ENCODE peak calls at places on chromosomes 5 and 9, in five cellular contexts. Y, H, U, V and I are unnamed samples.
A peak's percentile ranks its signal among the peaks of the same experiment; 100 is the strongest.

GRCh38 chr5:58754250-58754649 is 171.4 kb downstream of the RAB3C start:
- DNase-seq in Y (no peak), H (no peak), U (no peak), V (no peak), I (no peak)

GRCh38 chr9:71743217-71743705 is 25.1 kb downstream of the CEMIP2 start:
- DNase-seq in Y (no peak), H (peak; percentile 77), U (peak; percentile 75), V (no peak), I (no peak)

GRCh38 chr5:61333351-61334223 is 1.5 kb downstream of the ZSWIM6 start:
- DNase-seq in Y (peak; percentile 39), H (peak; percentile 42), U (no peak), V (peak; percentile 74), I (peak; percentile 53)

GRCh38 chr9:99221266-99221622 is 498 bp downstream of the ALG2 start:
- DNase-seq in Y (no peak), H (no peak), U (no peak), V (no peak), I (no peak)

GRCh38 chr5:132020568-132021339 is 9.3 kb upstream of the ACSL6 start:
- DNase-seq in Y (no peak), H (no peak), U (no peak), V (peak; percentile 47), I (no peak)

GRCh38 chr9:118522093-118523028 is 818.2 kb downstream of the TLR4 start:
- DNase-seq in Y (peak; percentile 13), H (peak; percentile 37), U (no peak), V (peak; percentile 78), I (peak; percentile 51)

GRCh38 chr5:56610093-56610698 is 205.2 kb upstream of the MAP3K1 start:
- DNase-seq in Y (no peak), H (no peak), U (no peak), V (no peak), I (no peak)

GRCh38 chr9:99859395-99859980 is 37.8 kb downstream of the NR4A3 start:
- DNase-seq in Y (no peak), H (peak; percentile 17), U (no peak), V (peak; percentile 79), I (no peak)

GRCh38 chr5:154138701-154139100 is 51.8 kb upstream of the GALNT10 start:
- DNase-seq in Y (no peak), H (peak; percentile 79), U (no peak), V (no peak), I (no peak)

GRCh38 chr5:53239301-53239990 is 129.9 kb upstream of the MOCS2 start:
- DNase-seq in Y (no peak), H (peak; percentile 38), U (no peak), V (peak; percentile 23), I (no peak)

GRCh38 chr9:116112236-116112635 is 41.4 kb upstream of the PAPPA start:
- DNase-seq in Y (no peak), H (peak; percentile 44), U (no peak), V (peak; percentile 31), I (no peak)

GRCh38 chr5:32942225-32942989 is 231.3 kb downstream of the NPR3 start:
- DNase-seq in Y (peak; percentile 12), H (peak; percentile 28), U (no peak), V (no peak), I (peak; percentile 40)

GRCh38 chr5:162512935-162513575 is 445.5 kb downstream of the GABRG2 start:
- DNase-seq in Y (no peak), H (no peak), U (no peak), V (no peak), I (no peak)

GRCh38 chr5:107056278-107056677 is 614.5 kb downstream of the EFNA5 start:
- DNase-seq in Y (no peak), H (no peak), U (no peak), V (no peak), I (no peak)

GRCh38 chr9:131367445-131367844 is 26.4 kb upstream of the PRRC2B start:
- DNase-seq in Y (no peak), H (no peak), U (no peak), V (no peak), I (no peak)

GRCh38 chr5:126002222-126002897 is 420.8 kb upstream of the GRAMD2B start:
- DNase-seq in Y (no peak), H (peak; percentile 96), U (no peak), V (peak; percentile 86), I (peak; percentile 40)

GRCh38 chr5:151684690-151685361 is 1.9 kb downstream of the SPARC start:
- DNase-seq in Y (peak; percentile 29), H (peak; percentile 96), U (peak; percentile 66), V (peak; percentile 96), I (peak; percentile 92)

GRCh38 chr9:76835571-76836283 is 70.2 kb downstream of the PRUNE2 start:
- DNase-seq in Y (no peak), H (peak; percentile 92), U (no peak), V (peak; percentile 88), I (no peak)

GRCh38 chr5:178304016-178304415 is 71.4 kb upstream of the PHYKPL start:
- DNase-seq in Y (no peak), H (no peak), U (no peak), V (no peak), I (no peak)

GRCh38 chr5:61087921-61088320 is 74.3 kb downstream of the SMIM15 start:
- DNase-seq in Y (no peak), H (peak; percentile 3), U (no peak), V (no peak), I (no peak)

GRCh38 chr5:32840606-32841005 is 129.5 kb downstream of the NPR3 start:
- DNase-seq in Y (no peak), H (peak; percentile 19), U (no peak), V (no peak), I (no peak)

GRCh38 chr9:120774719-120775118 is 18.5 kb downstream of the FBXW2 start:
- DNase-seq in Y (no peak), H (no peak), U (no peak), V (peak; percentile 32), I (peak; percentile 22)

GRCh38 chr9:120775859-120776258 is 17.4 kb downstream of the FBXW2 start:
- DNase-seq in Y (no peak), H (no peak), U (no peak), V (no peak), I (no peak)

GRCh38 chr9:120777229-120777628 is 16.0 kb downstream of the FBXW2 start:
- DNase-seq in Y (no peak), H (no peak), U (no peak), V (no peak), I (no peak)

GRCh38 chr9:120778758-120779157 is 14.5 kb downstream of the FBXW2 start:
- DNase-seq in Y (no peak), H (no peak), U (peak; percentile 57), V (no peak), I (no peak)

DNA sequence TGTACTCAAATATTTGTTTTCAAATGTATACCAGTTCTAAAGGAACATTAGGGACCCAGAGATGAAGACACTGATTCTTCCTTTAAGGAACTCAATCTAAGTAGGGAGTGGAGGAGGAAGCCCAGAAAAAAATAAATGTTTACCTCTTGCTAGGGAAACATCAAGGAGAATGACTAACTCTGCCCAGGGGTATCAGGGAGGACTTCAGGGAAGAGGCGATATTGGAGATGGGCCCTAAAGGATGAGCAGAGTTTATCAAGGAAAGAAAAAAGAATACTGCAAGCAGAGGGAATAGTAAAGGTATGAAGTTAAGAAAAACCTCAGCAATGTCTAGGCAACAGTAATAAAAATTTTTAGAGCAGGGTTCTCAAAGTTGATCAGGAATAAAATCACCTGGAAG is 16.4 kb downstream of the FBXW2 start:
- DNase-seq in Y (no peak), H (no peak), U (no peak), V (no peak), I (no peak)
- H3K36me3 ChIP-seq in Y (no peaks in the 10 kb centered on the region), H (peaks cover 21% of the 10 kb centered on the region), U (peaks cover 21% of the 10 kb centered on the region), V (peaks cover 47% of the 10 kb centered on the region), I (peaks cover 38% of the 10 kb centered on the region)

GRCh38 chr9:11457809-11458785 is 845.3 kb upstream of the PTPRD start:
- DNase-seq in Y (no peak), H (no peak), U (no peak), V (no peak), I (peak; percentile 3)
- H3K9me3 ChIP-seq in Y (no peaks in the 10 kb centered on the region), H (no peaks in the 10 kb centered on the region), U (no peaks in the 10 kb centered on the region), V (no peaks in the 10 kb centered on the region), I (no peaks in the 10 kb centered on the region)

GRCh38 chr9:89023788-89024187 is 32.5 kb downstream of the S1PR3 start:
- DNase-seq in Y (no peak), H (peak; percentile 55), U (no peak), V (peak; percentile 25), I (no peak)

GRCh38 chr9:89020754-89021153 is 29.5 kb downstream of the S1PR3 start:
- DNase-seq in Y (no peak), H (no peak), U (no peak), V (no peak), I (no peak)

GRCh38 chr9:89021154-89021803 is 30.0 kb downstream of the S1PR3 start:
- DNase-seq in Y (no peak), H (peak; percentile 88), U (peak; percentile 85), V (peak; percentile 94), I (no peak)

GRCh38 chr9:89022902-89023301 is 31.6 kb downstream of the S1PR3 start:
- DNase-seq in Y (no peak), H (peak; percentile 77), U (no peak), V (peak; percentile 83), I (no peak)

GRCh38 chr9:89022071-89022721 is 30.9 kb downstream of the S1PR3 start:
- DNase-seq in Y (no peak), H (peak; percentile 86), U (peak; percentile 95), V (peak; percentile 33), I (no peak)
- H3K27ac ChIP-seq in Y (peak overlapping the region; percentile 76), H (peak overlapping the region; percentile 95), U (peak overlapping the region; percentile 70), V (peak overlapping the region; percentile 40), I (no peak overlapping the region)

GRCh38 chr5:169742773-169743296 is 105.8 kb downstream of the DOCK2 start:
- DNase-seq in Y (no peak), H (peak; percentile 27), U (peak; percentile 92), V (peak; percentile 77), I (no peak)

GRCh38 chr5:169744336-169744735 is 107.3 kb downstream of the DOCK2 start:
- DNase-seq in Y (no peak), H (no peak), U (no peak), V (peak; percentile 40), I (no peak)

GRCh38 chr5:169748189-169748588 is 111.1 kb downstream of the DOCK2 start:
- DNase-seq in Y (no peak), H (no peak), U (no peak), V (no peak), I (no peak)

GRCh38 chr5:169746147-169746694 is 109.1 kb downstream of the DOCK2 start:
- DNase-seq in Y (no peak), H (no peak), U (no peak), V (no peak), I (no peak)

DNA sequence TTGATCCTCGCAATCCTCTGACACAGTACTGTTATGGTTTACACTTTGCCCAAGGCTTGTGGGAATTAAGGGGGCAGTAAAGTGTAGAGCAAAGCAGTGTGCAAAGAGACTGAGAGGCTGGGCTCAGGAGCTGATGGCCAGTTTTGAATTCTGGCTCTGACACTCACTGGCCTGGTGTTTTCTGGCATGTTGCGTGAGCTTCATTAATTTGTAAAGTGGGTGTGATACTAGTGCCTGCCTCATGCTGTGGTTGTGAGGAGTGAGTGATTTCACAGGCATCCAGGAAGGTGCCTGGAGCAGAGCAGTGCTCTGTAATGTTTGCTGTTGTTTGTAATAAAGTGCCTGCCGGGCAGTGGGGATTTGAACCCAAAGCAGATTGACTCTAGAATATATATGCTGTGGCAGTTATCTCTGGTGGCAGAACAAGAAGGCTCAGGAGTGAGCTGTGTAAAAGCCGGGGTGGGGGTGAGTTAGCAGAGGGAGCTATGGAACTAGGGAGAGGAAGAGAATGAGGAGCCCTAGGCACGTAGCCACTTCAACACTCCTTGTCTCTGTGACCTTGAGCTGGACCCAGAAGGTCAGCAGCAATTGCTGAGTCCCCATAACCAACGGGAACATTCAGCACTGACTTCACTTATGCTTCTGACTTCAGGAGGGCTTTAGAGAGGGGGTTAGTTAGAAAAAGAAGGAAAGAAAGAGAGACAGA is 108.5 kb downstream of the DOCK2 start:
- DNase-seq in Y (no peak), H (peak; percentile 50), U (peak; percentile 68), V (peak; percentile 90), I (no peak)
- H3K36me3 ChIP-seq in Y (no peaks in the 10 kb centered on the region), H (no peaks in the 10 kb centered on the region), U (no peaks in the 10 kb centered on the region), V (no peaks in the 10 kb centered on the region), I (no peaks in the 10 kb centered on the region)